ENCODE peak calls at places on chromosomes 16 and 17, in four cellular contexts. A, G, Y and M are unnamed samples.

GRCh38 chr17:78974635-78975591 is 4.8 kb downstream of the LGALS3BP start:
- DNase-seq in A (no peak), G (no peak), Y (no peak), M (peak)

GRCh38 chr17:7834554-7834890 is 505 bp downstream of the KDM6B start:
- DNase-seq in G (peak), A (peak), Y (no peak), M (peak)

GRCh38 chr16:73213761-73214480 is 166.0 kb upstream of the ZFHX3 start:
- DNase-seq in G (no peak), Y (no peak), A (no peak), M (no peak)

GRCh38 chr17:57377094-57377493 is 120.8 kb downstream of the MSI2 start:
- DNase-seq in Y (no peak), A (peak), G (no peak), M (no peak)

GRCh38 chr16:11725457-11725856 is 17.2 kb downstream of the TXNDC11 start:
- DNase-seq in Y (no peak), G (no peak), A (no peak), M (no peak)

GRCh38 chr16:50529334-50529733 is 18.9 kb upstream of the NKD1 start:
- DNase-seq in G (no peak), A (no peak), Y (no peak), M (no peak)

GRCh38 chr16:47134550-47134949 is 9.2 kb downstream of the NETO2 start:
- DNase-seq in Y (no peak), G (no peak), A (no peak), M (no peak)

GRCh38 chr16:67395458-67396158 is 2.3 kb upstream of the TPPP3 start:
- DNase-seq in A (no peak), G (no peak), Y (no peak), M (no peak)

GRCh38 chr17:37747222-37747621 is 2.4 kb upstream of the HNF1B start:
- DNase-seq in Y (no peak), G (no peak), A (no peak), M (no peak)

GRCh38 chr17:34408439-34408838 is 45.4 kb upstream of the CCL1 start:
- DNase-seq in A (no peak), G (no peak), Y (no peak), M (no peak)

GRCh38 chr16:63592852-63593251 is 1529.0 kb downstream of the CDH11 start:
- DNase-seq in Y (no peak), A (no peak), G (no peak), M (no peak)

GRCh38 chr17:56653877-56654276 is 60.4 kb downstream of the NOG start:
- DNase-seq in A (peak), G (peak), Y (peak), M (peak)

GRCh38 chr17:33023790-33024189 is 32.1 kb downstream of the SPACA3 start:
- DNase-seq in A (no peak), Y (no peak), G (no peak), M (no peak)

GRCh38 chr17:82263641-82264040 is 9.9 kb downstream of the CSNK1D start:
- DNase-seq in Y (no peak), A (no peak), G (no peak), M (no peak)

GRCh38 chr17:29243792-29244191 is 2.9 kb upstream of the CRYBA1 start:
- DNase-seq in A (peak), G (peak), Y (no peak), M (peak)

GRCh38 chr17:62070900-62071299 is 5.8 kb upstream of the MED13 start:
- DNase-seq in G (no peak), A (no peak), Y (no peak), M (no peak)

GRCh38 chr17:29571486-29571882 is 3.0 kb downstream of the TP53I13 start:
- DNase-seq in G (no peak), Y (no peak), A (no peak), M (no peak)

GRCh38 chr17:74552037-74552436 is 6.1 kb upstream of the CD300C start:
- DNase-seq in A (no peak), Y (no peak), G (no peak), M (no peak)

GRCh38 chr17:39835038-39835786 is 28.9 kb downstream of the IKZF3 start:
- DNase-seq in G (no peak), Y (no peak), A (peak), M (peak)

GRCh38 chr17:27378482-27379200 is 77.6 kb upstream of the KSR1 start:
- DNase-seq in G (no peak), A (no peak), Y (no peak), M (no peak)

GRCh38 chr16:82016268-82016667 is 5.0 kb upstream of the SDR42E1 start:
- DNase-seq in G (peak), A (no peak), Y (no peak), M (peak)

GRCh38 chr17:81517339-81518112 is 4.9 kb upstream of the ACTG1 start:
- DNase-seq in A (no peak), Y (peak), G (no peak), M (peak)

GRCh38 chr16:23908790-23909189 is 73.0 kb downstream of the PRKCB start:
- DNase-seq in A (no peak), G (no peak), Y (no peak), M (no peak)

GRCh38 chr17:69246726-69247375 is 18.2 kb upstream of the ABCA10 start:
- DNase-seq in Y (peak), G (peak), A (peak), M (peak)

GRCh38 chr17:31789707-31790505 is 69.1 kb downstream of the COPRS start:
- DNase-seq in A (no peak), Y (peak), G (no peak), M (no peak)

GRCh38 chr17:1083451-1084187 is 86.7 kb downstream of the TIMM22 start:
- DNase-seq in G (no peak), A (no peak), Y (no peak), M (no peak)

GRCh38 chr16:14202697-14203096 is 131.6 kb downstream of the MRTFB start:
- DNase-seq in G (peak), A (peak), Y (no peak), M (peak)

GRCh38 chr16:75251280-75252048 is at the start of gene BCAR1:
- DNase-seq in A (peak), G (peak), Y (no peak), M (peak)

GRCh38 chr16:9932919-9933653 is 249.1 kb downstream of the GRIN2A start:
- DNase-seq in G (no peak), A (no peak), Y (no peak), M (no peak)

GRCh38 chr16:21646721-21647561 is 5.5 kb downstream of the IGSF6 start:
- DNase-seq in A (no peak), G (no peak), Y (peak), M (no peak)

GRCh38 chr17:44558349-44559287 is 1.3 kb downstream of the FZD2 start:
- DNase-seq in A (no peak), G (no peak), Y (no peak), M (peak)

GRCh38 chr17:64626827-64627226 is 35.3 kb downstream of the SMURF2 start:
- DNase-seq in Y (no peak), G (no peak), A (no peak), M (no peak)

GRCh38 chr17:41098476-41098875 is 534 bp upstream of the KRTAP4-8 start:
- DNase-seq in Y (no peak), A (no peak), G (no peak), M (no peak)

GRCh38 chr17:63398680-63399079 is 47.4 kb downstream of the CYB561 start:
- DNase-seq in Y (no peak), A (no peak), G (no peak), M (no peak)

DNA sequence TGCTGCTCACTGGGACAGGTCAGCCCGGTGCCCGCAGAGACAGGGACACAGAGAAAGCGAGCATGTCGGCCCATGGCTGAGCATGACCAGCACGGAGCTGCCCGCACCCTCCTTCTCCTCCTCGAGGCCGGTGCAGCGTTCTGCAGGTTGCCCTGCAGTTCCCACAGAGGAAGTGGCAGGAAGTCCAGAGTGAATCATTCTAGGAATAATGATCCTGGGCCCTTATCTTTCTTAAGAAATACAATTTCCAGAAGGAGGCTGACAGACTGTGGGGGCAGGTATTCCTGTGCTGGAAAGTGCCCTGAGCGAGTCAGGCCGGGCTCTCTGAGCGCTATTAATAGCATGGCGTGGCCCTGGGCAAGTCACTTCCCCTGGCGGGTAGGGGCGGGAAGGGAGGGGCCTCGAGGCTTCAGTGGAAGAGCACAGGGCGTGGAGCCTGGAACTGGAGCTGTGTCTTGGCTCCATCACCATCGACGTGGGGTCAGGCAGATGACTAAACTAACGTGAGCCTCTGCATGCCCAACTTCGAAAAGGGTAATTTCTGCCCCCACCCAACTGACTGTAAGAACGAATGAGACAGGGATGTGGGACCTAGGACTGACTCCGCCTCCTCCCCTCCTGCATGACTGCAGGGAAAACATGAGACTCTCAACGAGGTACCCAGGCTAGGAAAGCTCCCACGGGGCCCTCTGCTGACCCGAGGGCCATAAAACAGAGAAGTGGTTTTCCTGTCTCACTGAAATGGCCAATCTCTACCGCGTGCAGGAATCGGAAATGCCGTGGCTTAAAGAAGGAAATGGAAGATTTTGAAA is 9.8 kb downstream of the TMEM204 start:
- DNase-seq in G (peak), A (peak), Y (peak), M (peak)
- TF ChIP-seq CREB1 in G (peak), A (no peak), Y (no peak), M (no peak)

DNA sequence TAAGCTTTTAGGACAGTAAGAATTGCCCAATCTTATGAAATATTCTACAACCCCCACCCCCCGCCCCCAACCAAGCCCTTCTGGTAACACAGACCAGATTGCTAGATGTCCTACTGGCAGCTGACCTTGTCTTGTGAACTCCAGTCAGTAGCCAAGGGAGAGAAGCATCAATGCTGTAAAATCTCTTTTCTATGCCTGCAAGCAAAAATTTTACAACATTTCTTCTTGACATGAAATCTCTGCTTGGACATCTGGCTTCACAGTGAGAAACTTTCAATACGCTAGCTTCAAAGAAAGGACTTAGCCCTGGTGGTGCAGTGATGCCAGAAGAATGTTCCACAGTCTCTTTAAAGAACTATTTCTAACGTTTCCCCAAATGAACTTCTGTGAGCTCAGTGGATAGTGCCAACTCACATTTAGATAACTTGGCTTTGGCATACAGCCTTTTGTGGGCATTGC is 169.3 kb upstream of the AXIN2 start:
- DNase-seq in A (no peak), Y (no peak), G (no peak), M (no peak)
- TF ChIP-seq JUNB in A (no peak), Y (no peak), G (no peak), M (no peak)

GRCh38 chr17:59693582-59693981 is 13.6 kb downstream of the PTRH2 start:
- DNase-seq in G (no peak), Y (no peak), A (no peak), M (no peak)

GRCh38 chr17:59698143-59698542 is 9.1 kb downstream of the PTRH2 start:
- DNase-seq in G (no peak), Y (no peak), A (no peak), M (no peak)

GRCh38 chr17:59694344-59694743 is 12.9 kb downstream of the PTRH2 start:
- DNase-seq in A (no peak), G (no peak), Y (no peak), M (no peak)

GRCh38 chr17:59696682-59697277 is 10.4 kb downstream of the PTRH2 start:
- DNase-seq in Y (peak), G (no peak), A (no peak), M (no peak)

GRCh38 chr17:59695943-59696681 is 11.1 kb downstream of the PTRH2 start:
- DNase-seq in G (no peak), Y (no peak), A (no peak), M (no peak)
- TF ChIP-seq REST in G (no peak), Y (no peak), A (no peak), M (no peak)

GRCh38 chr17:73255671-73256181 is 6.0 kb downstream of the CPSF4L start:
- DNase-seq in Y (no peak), G (peak), A (no peak), M (peak)

GRCh38 chr17:73256220-73256619 is 5.5 kb downstream of the CPSF4L start:
- DNase-seq in G (no peak), Y (no peak), A (no peak), M (peak)

GRCh38 chr17:73261952-73262675 is 434 bp upstream of the CPSF4L start:
- DNase-seq in G (no peak), Y (no peak), A (peak), M (peak)

GRCh38 chr17:73261617-73261951 is at the start of gene CPSF4L:
- DNase-seq in Y (no peak), A (no peak), G (no peak), M (no peak)

GRCh38 chr17:73257516-73257915 is 4.2 kb downstream of the CPSF4L start:
- DNase-seq in G (no peak), Y (no peak), A (no peak), M (no peak)
- TF ChIP-seq CREB1 in G (no peak), Y (no peak), A (no peak), M (no peak)